ENCODE peak calls at places on chromosome 15, in nine cellular contexts. G, Y, O, Q, S, A, L, P and I are unnamed samples.

GRCh38 chr15:91289324-91289723 is 189.3 kb downstream of the SV2B start:
- DNase-seq in G (peak), Y (no peak), O (no peak), Q (no peak), S (no peak), A (no peak), L (no peak), P (peak), I (no peak)

GRCh38 chr15:35121611-35122359 is 36.7 kb upstream of the NANOGP8 start:
- DNase-seq in G (no peak), Y (no peak), O (no peak), Q (no peak), S (no peak), A (no peak), L (no peak), P (no peak), I (no peak)

GRCh38 chr15:100043069-100043641 is 298.6 kb downstream of the ADAMTS17 start:
- DNase-seq in G (peak), Y (no peak), O (no peak), Q (no peak), S (no peak), A (peak), L (no peak), P (no peak), I (no peak)

GRCh38 chr15:75775296-75776074 is 62.8 kb upstream of the CSPG4 start:
- DNase-seq in G (peak), Y (no peak), O (no peak), Q (peak), S (no peak), A (no peak), L (no peak), P (no peak), I (no peak)

GRCh38 chr15:98703291-98703690 is 55.0 kb downstream of the IGF1R start:
- DNase-seq in G (no peak), Y (no peak), O (no peak), Q (no peak), S (no peak), A (no peak), L (no peak), P (no peak), I (no peak)

GRCh38 chr15:32028921-32029320 is 1.4 kb upstream of the CHRNA7 start:
- DNase-seq in G (peak), Y (no peak), O (no peak), Q (peak), S (no peak), A (no peak), L (no peak), P (peak), I (no peak)

GRCh38 chr15:100612539-100612938 is 10.2 kb downstream of the ASB7 start:
- DNase-seq in G (no peak), Y (no peak), O (no peak), Q (no peak), S (no peak), A (no peak), L (no peak), P (no peak), I (no peak)

GRCh38 chr15:94576889-94577533 is 345.6 kb downstream of the MCTP2 start:
- DNase-seq in G (peak), Y (peak), O (peak), Q (peak), S (peak), A (no peak), L (no peak), P (peak), I (no peak)

GRCh38 chr15:29129221-29129620 is 140.4 kb downstream of the NSMCE3 start:
- DNase-seq in G (no peak), Y (peak), O (no peak), Q (no peak), S (no peak), A (no peak), L (peak), P (no peak), I (no peak)

GRCh38 chr15:44319385-44319784 is 30.9 kb downstream of the GOLM2 start:
- DNase-seq in G (peak), Y (no peak), O (no peak), Q (no peak), S (no peak), A (no peak), L (no peak), P (no peak), I (no peak)

GRCh38 chr15:91021516-91022074 is 799 bp downstream of the VPS33B start:
- DNase-seq in G (no peak), Y (no peak), O (no peak), Q (no peak), S (no peak), A (peak), L (no peak), P (no peak), I (no peak)

GRCh38 chr15:96402403-96402802 is 71.9 kb downstream of the NR2F2 start:
- DNase-seq in G (no peak), Y (no peak), O (no peak), Q (no peak), S (no peak), A (no peak), L (no peak), P (no peak), I (no peak)

GRCh38 chr15:56537881-56538280 is 72.9 kb upstream of the MNS1 start:
- DNase-seq in G (no peak), Y (no peak), O (peak), Q (no peak), S (no peak), A (no peak), L (peak), P (no peak), I (peak)

GRCh38 chr15:60004846-60005351 is 788 bp downstream of the FOXB1 start:
- DNase-seq in G (peak), Y (no peak), O (no peak), Q (no peak), S (no peak), A (no peak), L (peak), P (peak), I (no peak)

GRCh38 chr15:37740623-37741141 is 193.8 kb upstream of the TMCO5A start:
- DNase-seq in G (no peak), Y (no peak), O (no peak), Q (no peak), S (no peak), A (no peak), L (no peak), P (no peak), I (no peak)